ENCODE peak calls at places on chromosomes 4 and X, in nine cellular contexts. H is SIG-M5; M is activated naive CD4-positive, alpha-beta T cell; S is LHCN-M2; O is GM23248; U is RCC 7860; R is T-helper 1 cell; B is H4; Y is memory B cell. W is an unnamed sample.

GRCh38 chr4:94621491-94622080 is 136.2 kb upstream of the BMPR1B start:
- DNase-seq in H (no peak), M (no peak), S (peak; percentile 28), O (peak; percentile 62), U (peak; percentile 39), R (no peak), B (peak; percentile 38), Y (no peak), W (no peak)

GRCh38 chr4:119834901-119835300 is 206.3 kb upstream of the PDE5A start:
- DNase-seq in H (no peak), M (no peak), S (no peak), O (no peak), U (no peak), R (no peak), B (no peak), Y (no peak), W (no peak)

GRCh38 chr4:185470503-185471195 is 884 bp downstream of the CCDC110 start:
- DNase-seq in H (no peak), M (peak; percentile 59), S (peak; percentile 13), O (peak; percentile 60), U (peak; percentile 21), R (peak; percentile 22), B (peak; percentile 18), Y (peak; percentile 64), W (peak; percentile 79)

GRCh38 chrX:73215263-73215662 is 612 bp upstream of the NAP1L2 start:
- DNase-seq in H (no peak), M (no peak), S (no peak), O (no peak), U (no peak), R (no peak), B (no peak), Y (no peak), W (no peak)

GRCh38 chrX:70172964-70173363 is 4.3 kb upstream of the DGAT2L6 start:
- DNase-seq in H (no peak), M (no peak), S (no peak), O (no peak), U (no peak), R (no peak), B (no peak), Y (no peak), W (no peak)

GRCh38 chrX:125150231-125150630 is 169.4 kb upstream of the TEX13C start:
- DNase-seq in H (no peak), M (no peak), S (no peak), O (peak; percentile 0), U (no peak), R (no peak), B (peak; percentile 45), Y (no peak), W (no peak)

GRCh38 chrX:130179579-130180215 is 7.9 kb downstream of the RAB33A start:
- DNase-seq in H (no peak), M (no peak), S (no peak), O (peak; percentile 25), U (no peak), R (no peak), B (no peak), Y (no peak), W (no peak)

GRCh38 chr4:770022-770421 is 55.9 kb downstream of the CPLX1 start:
- DNase-seq in H (no peak), M (no peak), S (no peak), O (peak; percentile 38), U (no peak), R (no peak), B (no peak), Y (no peak), W (peak; percentile 23)

GRCh38 chr4:38449506-38450174 is 214.4 kb upstream of the KLF3 start:
- DNase-seq in H (no peak), M (no peak), S (no peak), O (peak; percentile 73), U (no peak), R (no peak), B (no peak), Y (no peak), W (no peak)

GRCh38 chrX:44035576-44035975 is 62.4 kb upstream of the NDP start:
- DNase-seq in H (no peak), M (no peak), S (peak; percentile 70), O (peak; percentile 67), U (no peak), R (no peak), B (no peak), Y (no peak), W (no peak)

GRCh38 chrX:68719181-68719903 is 71.9 kb downstream of the STARD8 start:
- DNase-seq in H (no peak), M (no peak), S (no peak), O (no peak), U (no peak), R (no peak), B (no peak), Y (no peak), W (no peak)

GRCh38 chr4:180394307-180394706 is 1848.9 kb upstream of the TENM3 start:
- DNase-seq in H (no peak), M (no peak), S (no peak), O (no peak), U (no peak), R (no peak), B (no peak), Y (no peak), W (no peak)

GRCh38 chr4:170374770-170375169 is 285.0 kb upstream of the AADAT start:
- DNase-seq in H (no peak), M (no peak), S (no peak), O (peak; percentile 43), U (no peak), R (no peak), B (peak; percentile 48), Y (no peak), W (no peak)

GRCh38 chr4:42302348-42302747 is 94.9 kb upstream of the SHISA3 start:
- DNase-seq in H (no peak), M (no peak), S (no peak), O (peak; percentile 30), U (no peak), R (no peak), B (peak; percentile 74), Y (no peak), W (no peak)

GRCh38 chrX:63922221-63922620 is 137.2 kb upstream of the ARHGEF9 start:
- DNase-seq in H (no peak), M (no peak), S (peak; percentile 26), O (peak; percentile 70), U (peak; percentile 24), R (no peak), B (no peak), Y (no peak), W (no peak)

GRCh38 chr4:66921433-66921832 is 623.9 kb downstream of the CENPC start:
- DNase-seq in H (no peak), M (no peak), S (no peak), O (no peak), U (no peak), R (no peak), B (no peak), Y (no peak), W (no peak)

GRCh38 chr4:121062466-121062975 is 9.8 kb downstream of the NDNF start:
- DNase-seq in H (peak; percentile 74), M (no peak), S (no peak), O (peak; percentile 28), U (no peak), R (no peak), B (peak; percentile 37), Y (no peak), W (no peak)

GRCh38 chrX:25869761-25870160 is 268.4 kb upstream of the MAGEB18 start:
- DNase-seq in H (no peak), M (no peak), S (no peak), O (no peak), U (no peak), R (no peak), B (no peak), Y (no peak), W (no peak)

GRCh38 chr4:25578431-25578830 is 77.2 kb upstream of the SLC34A2 start:
- DNase-seq in H (no peak), M (no peak), S (no peak), O (no peak), U (no peak), R (no peak), B (no peak), Y (no peak), W (no peak)

GRCh38 chr4:6198278-6198677 is 2.1 kb downstream of the JAKMIP1 start:
- DNase-seq in H (no peak), M (no peak), S (no peak), O (no peak), U (no peak), R (no peak), B (no peak), Y (no peak), W (no peak)

GRCh38 chr4:143335979-143336827 is 473 bp upstream of the GAB1 start:
- DNase-seq in H (no peak), M (no peak), S (peak; percentile 87), O (peak; percentile 90), U (peak; percentile 30), R (no peak), B (peak; percentile 76), Y (peak; percentile 36), W (peak; percentile 94)

GRCh38 chr4:85475631-85476233 is 782 bp downstream of the ARHGAP24 start:
- DNase-seq in H (no peak), M (no peak), S (peak; percentile 61), O (peak; percentile 48), U (no peak), R (no peak), B (peak; percentile 23), Y (no peak), W (peak; percentile 60)

W was measured in lower lobe of right lung.